ENCODE peak calls at places on chromosomes 12 and 14, in four cellular contexts. T is A549, E is HepG2, L is K562. S is an unnamed sample.

GRCh38 chr12:89824822-89825221 is 116.2 kb upstream of the ATP2B1 start:
- DNase-seq in T (no peak), E (no peak), L (no peak), S (no peak)

GRCh38 chr14:67881225-67881624 is 61.6 kb downstream of the RAD51B start:
- DNase-seq in T (no peak), E (no peak), L (no peak), S (no peak)

GRCh38 chr14:83594874-83595273 is 1935.1 kb upstream of the FLRT2 start:
- DNase-seq in T (no peak), E (no peak), L (no peak), S (peak)

GRCh38 chr14:73759714-73760597 is 45.8 kb upstream of the PNMA1 start:
- DNase-seq in T (peak), E (peak), L (peak), S (peak)

GRCh38 chr12:104576980-104577925 is 120.5 kb downstream of the CHST11 start:
- DNase-seq in T (no peak), E (no peak), L (peak), S (no peak)

GRCh38 chr12:65561798-65562382 is 262.4 kb upstream of the HMGA2 start:
- DNase-seq in T (no peak), E (no peak), L (no peak), S (no peak)

GRCh38 chr12:6316921-6317692 is 6.6 kb downstream of the PLEKHG6 start:
- DNase-seq in T (no peak), E (no peak), L (peak), S (no peak)

GRCh38 chr12:130427381-130427887 is 89.7 kb downstream of the PIWIL1 start:
- DNase-seq in T (no peak), E (no peak), L (no peak), S (no peak)

GRCh38 chr14:103684471-103684870 is 30.8 kb downstream of the XRCC3 start:
- DNase-seq in T (no peak), E (no peak), L (no peak), S (no peak)

GRCh38 chr12:990308-990648 is 745 bp upstream of the ERC1 start:
- DNase-seq in T (peak), E (peak), L (no peak), S (peak)

GRCh38 chr14:52918486-52918885 is 32.4 kb downstream of the FERMT2 start:
- DNase-seq in T (no peak), E (no peak), L (no peak), S (no peak)

GRCh38 chr14:61347771-61348443 is 26.5 kb downstream of the PRKCH start:
- DNase-seq in T (no peak), E (no peak), L (no peak), S (no peak)

GRCh38 chr14:78598046-78598652 is 428.0 kb downstream of the NRXN3 start:
- DNase-seq in T (peak), E (peak), L (peak), S (peak)

GRCh38 chr14:93219103-93219726 is 12.2 kb downstream of the UBR7 start:
- DNase-seq in T (peak), E (peak), L (no peak), S (peak)

GRCh38 chr12:1572731-1573130 is 21.6 kb downstream of the FBXL14 start:
- DNase-seq in T (no peak), E (no peak), L (no peak), S (no peak)

GRCh38 chr12:124502379-124502778 is 65.0 kb downstream of the NCOR2 start:
- DNase-seq in T (no peak), E (no peak), L (no peak), S (no peak)

GRCh38 chr14:75715926-75716780 is 55.1 kb downstream of the TTLL5 start:
- DNase-seq in T (no peak), E (no peak), L (no peak), S (no peak)

GRCh38 chr14:95208598-95208997 is 51.3 kb upstream of the DICER1 start:
- DNase-seq in T (no peak), E (no peak), L (no peak), S (no peak)

GRCh38 chr14:28375295-28375694 is 391.3 kb upstream of the FOXG1 start:
- DNase-seq in T (no peak), E (no peak), L (no peak), S (peak)

GRCh38 chr12:108570743-108571603 is 8.6 kb downstream of the ISCU start:
- DNase-seq in T (no peak), E (peak), L (no peak), S (no peak)

GRCh38 chr12:7433276-7433822 is 10.6 kb downstream of the CD163L1 start:
- DNase-seq in T (peak), E (peak), L (no peak), S (no peak)

GRCh38 chr14:75539165-75539561 is 16.9 kb downstream of the BATF start:
- DNase-seq in T (no peak), E (no peak), L (no peak), S (no peak)

GRCh38 chr12:124764870-124765570 is 98.6 kb downstream of the SCARB1 start:
- DNase-seq in T (no peak), E (no peak), L (no peak), S (no peak)

GRCh38 chr12:30847259-30847658 is 79.3 kb upstream of the TSPAN11 start:
- DNase-seq in T (no peak), E (peak), L (peak), S (no peak)

GRCh38 chr12:39831587-39832315 is 212.1 kb upstream of the ABCD2 start:
- DNase-seq in T (peak), E (peak), L (no peak), S (no peak)

GRCh38 chr12:2294651-2295475 is 242.1 kb downstream of the CACNA1C start:
- DNase-seq in T (no peak), E (no peak), L (no peak), S (no peak)

GRCh38 chr12:111438501-111438900 is 32.8 kb downstream of the SH2B3 start:
- DNase-seq in T (no peak), E (no peak), L (no peak), S (no peak)

GRCh38 chr12:130428116-130428515 is 90.4 kb downstream of the PIWIL1 start:
- DNase-seq in T (no peak), E (no peak), L (no peak), S (no peak)

GRCh38 chr12:31118831-31119530 is 45.3 kb downstream of the DDX11 start:
- DNase-seq in T (peak), E (no peak), L (peak), S (peak)

GRCh38 chr14:104505085-104506074 is 74.2 kb upstream of the C14orf180 start:
- DNase-seq in T (no peak), E (no peak), L (no peak), S (no peak)

GRCh38 chr12:105992849-105993740 is 145.7 kb downstream of the NUAK1 start:
- DNase-seq in T (no peak), E (no peak), L (no peak), S (no peak)

GRCh38 chr14:73732006-73732405 is 17.8 kb upstream of the PNMA1 start:
- DNase-seq in T (no peak), E (no peak), L (no peak), S (no peak)

GRCh38 chr12:90958995-90959394 is 4.0 kb upstream of the CCER1 start:
- DNase-seq in T (no peak), E (no peak), L (no peak), S (no peak)

GRCh38 chr12:96205909-96206308 is 11.7 kb downstream of the ELK3 start:
- DNase-seq in T (no peak), E (no peak), L (no peak), S (no peak)

GRCh38 chr12:110005319-110005973 is 6.2 kb downstream of the ANKRD13A start:
- DNase-seq in T (no peak), E (no peak), L (no peak), S (no peak)

GRCh38 chr12:110004598-110004997 is 5.4 kb downstream of the ANKRD13A start:
- DNase-seq in T (no peak), E (no peak), L (no peak), S (no peak)

GRCh38 chr12:110001596-110001995 is 2.4 kb downstream of the ANKRD13A start:
- DNase-seq in T (no peak), E (no peak), L (no peak), S (no peak)

GRCh38 chr12:109999983-110000505 is 814 bp downstream of the ANKRD13A start:
- DNase-seq in T (no peak), E (no peak), L (no peak), S (peak)

GRCh38 chr12:110002691-110003515 is 3.7 kb downstream of the ANKRD13A start:
- DNase-seq in T (no peak), E (no peak), L (no peak), S (no peak)
- TF ChIP-seq HMGXB4 in T (no peak), E (no peak), L (no peak), S (no peak)

GRCh38 chr14:105562713-105563346 is 36.4 kb downstream of the TMEM121 start:
- DNase-seq in T (no peak), E (no peak), L (no peak), S (no peak)
- TF ChIP-seq HMGXB4 in T (no peak), E (no peak), L (no peak), S (no peak)

DNA sequence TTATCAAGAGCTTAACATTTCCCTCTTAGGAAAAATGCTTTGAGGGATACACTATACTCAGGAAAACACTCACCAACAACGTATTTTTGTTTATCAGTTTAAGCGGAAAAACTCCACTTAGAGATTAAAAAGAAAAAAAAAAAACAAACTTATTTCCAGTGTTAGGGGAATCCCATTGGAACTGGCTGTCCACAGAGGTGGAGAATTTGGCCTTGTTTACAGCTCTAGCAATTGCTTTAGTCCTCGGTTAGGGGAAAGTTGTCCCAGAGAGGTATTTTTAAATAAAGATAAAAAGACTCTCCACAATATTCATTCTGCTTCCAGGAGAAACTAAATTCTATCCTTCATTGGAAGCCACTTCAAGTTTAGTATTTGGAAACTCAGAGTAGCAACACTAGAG is 21.6 kb upstream of the BMP4 start:
- DNase-seq in T (no peak), E (no peak), L (no peak), S (no peak)
- TF ChIP-seq HMGXB4 in T (no peak), E (no peak), L (no peak), S (no peak)

DNA sequence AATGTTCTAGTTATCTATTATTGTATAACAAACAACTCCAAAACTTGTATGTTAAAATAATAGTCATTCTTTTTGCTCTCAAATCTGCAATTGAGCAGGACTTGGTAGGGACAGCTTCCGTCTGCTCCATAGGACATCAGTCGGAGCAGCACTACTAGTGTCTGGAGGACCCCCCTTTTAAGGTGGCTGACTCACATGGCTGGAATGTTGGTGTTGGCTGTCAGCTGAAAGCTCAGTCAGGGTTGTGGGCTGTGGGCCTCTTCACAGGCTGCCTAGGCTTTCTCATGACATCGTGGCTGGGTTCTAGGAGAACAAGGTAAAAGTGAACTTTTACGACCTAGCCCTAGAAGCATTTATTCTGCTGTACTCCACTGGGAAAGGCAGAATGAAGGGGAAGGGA is 160.6 kb downstream of the ANO4 start:
- DNase-seq in T (no peak), E (peak), L (no peak), S (peak)
- TF ChIP-seq HMGXB4 in T (no peak), E (no peak), L (no peak), S (no peak)

DNA sequence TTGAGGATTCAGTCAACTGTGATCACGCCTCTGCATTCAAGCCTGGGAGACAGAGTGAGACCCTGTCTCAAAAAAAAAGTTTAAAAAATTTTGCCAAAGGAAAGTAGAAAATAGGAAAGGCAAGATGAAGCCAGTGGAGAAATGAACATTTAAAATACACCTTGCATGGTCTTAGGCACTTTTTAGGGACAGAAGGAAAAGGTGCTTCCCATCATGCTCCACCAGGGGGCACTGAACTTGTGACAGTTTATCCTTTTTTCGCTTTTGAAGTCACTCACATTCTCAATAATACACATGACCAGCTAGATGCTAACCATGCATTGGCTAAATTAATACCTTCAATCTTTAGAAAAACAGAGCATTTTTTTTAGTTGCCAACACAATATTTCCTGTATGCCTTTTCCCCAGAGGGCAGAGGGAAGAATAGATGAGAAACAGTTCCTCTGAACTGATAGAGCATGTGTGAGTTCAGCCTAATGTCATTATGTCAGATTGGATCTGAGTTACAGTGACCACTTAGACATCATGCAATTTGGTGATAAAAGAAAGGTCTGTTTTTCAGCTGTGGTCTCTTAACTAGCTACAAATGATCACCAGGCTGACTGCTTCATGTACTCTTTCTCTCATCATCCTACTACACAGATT is 221.8 kb upstream of the SSTR1 start:
- DNase-seq in T (no peak), E (peak), L (peak), S (peak)
- TF ChIP-seq HMGXB4 in T (no peak), E (no peak), L (no peak), S (no peak)

DNA sequence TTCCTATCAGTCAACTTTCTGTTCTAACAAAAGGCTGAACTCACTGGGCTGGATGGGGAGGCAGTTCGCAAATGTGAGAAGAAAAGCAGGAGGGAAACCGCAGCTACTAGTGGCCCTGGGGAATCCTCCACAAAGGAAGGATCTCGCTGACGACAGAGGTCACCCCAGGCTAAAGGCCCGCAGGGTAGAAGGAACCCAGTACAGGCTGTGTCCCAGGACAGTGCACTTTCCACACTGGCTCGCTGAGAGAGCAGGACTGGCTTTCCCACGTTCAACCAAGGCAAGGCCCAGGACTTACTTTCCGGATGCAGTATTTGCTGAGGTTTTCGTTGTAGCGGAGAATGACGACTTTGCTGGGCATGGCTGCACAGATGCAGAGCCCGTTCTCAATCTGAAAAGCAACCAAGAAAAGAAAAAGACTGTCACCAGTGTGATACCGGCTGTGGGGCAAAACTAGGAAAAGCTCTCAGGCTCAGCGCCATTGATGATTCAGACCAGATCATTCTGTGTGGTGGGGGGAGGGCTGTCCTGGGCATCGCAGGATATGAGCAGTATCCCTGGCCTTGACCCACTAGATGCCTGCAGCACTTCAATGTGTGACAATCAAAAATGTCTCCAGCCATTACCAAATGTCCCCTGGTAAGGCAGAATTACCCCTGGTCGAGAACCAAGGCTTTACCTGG is 36.3 kb downstream of the PRKAB1 start:
- DNase-seq in T (no peak), E (no peak), L (no peak), S (no peak)
- TF ChIP-seq HMGXB4 in T (no peak), E (no peak), L (no peak), S (no peak)

GRCh38 chr14:96263347-96264199 is 7.6 kb downstream of the BDKRB1 start:
- DNase-seq in T (no peak), E (no peak), L (no peak), S (no peak)
- TF ChIP-seq HMGXB4 in T (no peak), E (no peak), L (no peak), S (no peak)

S was measured in WTC11.